ENCODE peak calls at places on chromosomes 13 and 19, in nine cellular contexts. N is thoracic aorta, I is colonic mucosa, Z is heart left ventricle, W is left lung, L is heart right ventricle, F is AG04450, C is GM23248, X is fibroblast of lung. U is an unnamed sample.

GRCh38 chr19:53647350-53647749 is 15.6 kb downstream of the DPRX start:
- DNase-seq in W (no peak), Z (no peak), L (no peak), N (no peak), I (no peak), C (no peak), F (no peak), X (no peak), U (no peak)

GRCh38 chr19:38842439-38843174 is 7.2 kb downstream of the HNRNPL start:
- DNase-seq in Z (no peak), L (no peak), X (no peak), C (no peak), I (no peak), W (no peak), N (no peak), F (no peak), U (no peak)

GRCh38 chr19:38274734-38275133 is 10.4 kb downstream of the SPINT2 start:
- DNase-seq in Z (peak; percentile 55), C (no peak), F (no peak), L (peak; percentile 71), I (peak; percentile 58), N (no peak), X (no peak), W (peak; percentile 13), U (no peak)

GRCh38 chr19:10112895-10113591 is 1.6 kb downstream of the P2RY11 start:
- DNase-seq in X (peak; percentile 23), I (peak; percentile 69), W (peak; percentile 89), L (no peak), N (no peak), C (peak; percentile 75), Z (no peak), F (no peak), U (no peak)

GRCh38 chr13:112664501-112665203 is 25.2 kb upstream of the ATP11A start:
- DNase-seq in N (no peak), X (no peak), F (no peak), C (peak; percentile 39), I (no peak), W (no peak), L (no peak), Z (no peak), U (no peak)

GRCh38 chr19:11179716-11180297 is 17.5 kb downstream of the KANK2 start:
- DNase-seq in L (no peak), I (no peak), F (no peak), W (no peak), C (no peak), Z (no peak), X (no peak), N (no peak), U (no peak)

GRCh38 chr19:42436006-42436405 is 6.7 kb downstream of the CXCL17 start:
- DNase-seq in Z (no peak), F (no peak), X (no peak), L (no peak), W (no peak), C (peak; percentile 58), I (no peak), N (no peak), U (no peak)

GRCh38 chr13:36975172-36975571 is 24.0 kb downstream of the ALG5 start:
- DNase-seq in X (no peak), F (no peak), N (no peak), C (no peak), L (no peak), Z (no peak), I (no peak), W (no peak), U (no peak)

GRCh38 chr19:972281-972680 is 11.9 kb upstream of the WDR18 start:
- DNase-seq in N (no peak), F (no peak), Z (no peak), W (no peak), X (no peak), I (no peak), L (no peak), C (no peak), U (no peak)

GRCh38 chr19:55418185-55418584 is 10.6 kb upstream of the UBE2S start:
- DNase-seq in X (peak; percentile 83), Z (peak; percentile 43), I (peak; percentile 73), W (no peak), F (peak; percentile 73), L (peak; percentile 64), C (peak; percentile 95), N (no peak), U (no peak)

GRCh38 chr13:98755729-98756128 is 3.3 kb upstream of the SLC15A1 start:
- DNase-seq in C (no peak), F (no peak), N (no peak), L (no peak), X (no peak), Z (no peak), I (no peak), W (no peak), U (no peak)

GRCh38 chr13:98766120-98766519 is 13.6 kb upstream of the SLC15A1 start:
- DNase-seq in X (no peak), N (no peak), F (no peak), I (no peak), L (no peak), C (no peak), W (no peak), Z (no peak), U (no peak)

GRCh38 chr13:98766716-98767115 is 14.2 kb upstream of the SLC15A1 start:
- DNase-seq in X (peak; percentile 12), C (no peak), Z (no peak), W (no peak), F (no peak), N (no peak), I (no peak), L (no peak), U (no peak)

GRCh38 chr13:98761979-98762616 is 9.6 kb upstream of the SLC15A1 start:
- DNase-seq in I (no peak), F (no peak), W (no peak), X (no peak), Z (no peak), L (no peak), C (no peak), N (no peak), U (no peak)

DNA sequence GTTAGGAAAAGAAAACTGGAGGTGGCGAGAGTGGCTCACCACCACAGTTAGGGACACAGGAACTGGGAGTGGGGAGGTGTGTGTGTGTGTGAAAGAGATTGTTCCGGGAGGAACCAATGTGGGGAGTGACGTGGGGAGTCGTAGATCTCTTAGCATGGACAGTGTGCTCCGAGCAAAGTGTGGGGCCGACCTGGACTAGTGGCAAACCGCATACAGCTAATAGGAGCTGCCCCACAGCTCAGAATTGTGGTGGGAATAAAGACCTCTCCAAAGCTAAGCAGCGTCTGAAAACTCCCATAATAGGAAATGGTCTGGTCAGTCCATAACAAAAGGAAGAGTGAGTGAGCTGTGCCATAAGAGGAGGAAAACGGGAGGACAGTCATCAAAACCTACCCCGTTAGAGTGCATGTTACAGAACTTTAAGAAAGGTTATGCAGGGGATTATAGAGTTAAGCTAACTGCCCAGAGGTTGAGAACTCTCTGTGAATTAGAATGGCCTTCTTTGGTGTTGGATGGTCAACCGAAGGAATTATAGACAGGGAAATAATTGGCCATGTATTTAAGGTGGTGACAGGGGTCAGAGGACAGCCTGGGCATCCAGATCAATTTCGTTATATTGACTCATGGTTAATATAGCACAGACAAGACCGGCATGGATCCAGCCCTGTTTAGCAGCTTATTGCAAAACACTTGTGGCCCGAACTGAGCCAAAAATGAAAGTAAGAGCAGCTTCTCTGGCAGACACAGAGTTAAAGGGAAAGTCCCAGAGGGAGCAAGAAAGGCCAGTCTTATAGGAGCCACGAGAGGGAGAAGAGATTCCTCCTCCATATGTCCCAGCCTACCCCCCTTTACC is 8.9 kb upstream of the SLC15A1 start:
- DNase-seq in W (no peak), L (no peak), Z (no peak), F (peak; percentile 48), X (peak; percentile 39), N (no peak), I (no peak), C (peak; percentile 81), U (no peak)
- H3K4me3 ChIP-seq in W (peak overlapping the region; percentile 28), L (no peak overlapping the region), Z (peak overlapping the region; percentile 6), F (peak overlapping the region; percentile 53), X (peak overlapping the region; percentile 38), N (no peak overlapping the region), I (no peak overlapping the region), C (peak overlapping the region; percentile 61), U (no peak overlapping the region)

DNA sequence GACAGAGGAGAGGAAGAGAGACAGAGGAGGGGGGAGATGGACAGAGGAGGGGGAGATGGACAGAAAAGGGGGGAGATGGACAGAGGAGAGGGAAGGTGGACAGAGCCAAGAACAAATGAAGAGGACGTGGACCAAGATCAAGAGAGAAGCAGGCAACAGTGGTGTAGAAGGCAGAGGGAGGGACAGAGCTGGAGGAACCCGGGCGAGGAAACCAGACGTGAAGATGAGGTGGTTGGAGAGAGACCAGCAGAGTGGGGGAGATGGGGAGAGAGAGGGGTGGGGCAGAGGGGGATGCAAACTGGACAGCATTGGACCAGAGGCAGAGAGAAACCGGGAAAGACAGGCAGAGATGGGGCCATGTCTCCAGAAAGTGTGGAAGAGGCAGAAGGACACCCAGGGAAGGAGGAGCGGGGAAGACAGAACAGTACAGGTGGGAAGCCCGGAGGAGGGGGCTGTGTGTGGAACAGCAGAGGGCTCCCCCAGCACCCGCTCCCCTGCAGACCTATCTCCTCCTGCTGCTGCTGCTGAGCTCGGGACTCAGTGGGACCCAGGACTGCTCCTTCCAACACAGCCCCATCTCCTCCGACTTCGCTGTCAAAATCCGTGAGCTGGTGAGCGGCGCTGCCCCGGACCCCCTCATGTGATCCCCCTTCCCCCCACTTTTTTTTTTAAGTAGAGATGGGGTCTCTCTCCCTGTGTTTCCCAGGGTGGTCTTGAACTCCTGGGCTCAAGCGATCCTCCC is 1.3 kb downstream of the FLT3LG start:
- DNase-seq in X (no peak), I (no peak), W (no peak), C (peak; percentile 46), N (no peak), F (no peak), Z (no peak), L (no peak), U (no peak)
- H3K27ac ChIP-seq in X (no peak overlapping the region), I (no peak overlapping the region), W (no peak overlapping the region), C (no peak overlapping the region), N (no peak overlapping the region), F (no peak overlapping the region), Z (peak overlapping the region; percentile 93), L (no peak overlapping the region), U (peak overlapping the region; percentile 27)

GRCh38 chr13:97072297-97072696 is 78.0 kb upstream of the OXGR1 start:
- DNase-seq in N (no peak), F (no peak), W (no peak), C (no peak), Z (no peak), L (no peak), I (no peak), X (no peak), U (no peak)

GRCh38 chr13:97079726-97080125 is 85.5 kb upstream of the OXGR1 start:
- DNase-seq in X (no peak), F (no peak), L (no peak), Z (no peak), I (no peak), N (no peak), C (no peak), W (no peak), U (no peak)

GRCh38 chr13:97074618-97075017 is 80.3 kb upstream of the OXGR1 start:
- DNase-seq in Z (no peak), W (no peak), N (no peak), I (no peak), C (no peak), F (no peak), L (no peak), X (no peak), U (no peak)

GRCh38 chr13:97076898-97077297 is 82.6 kb upstream of the OXGR1 start:
- DNase-seq in N (no peak), W (no peak), I (no peak), X (no peak), F (no peak), Z (no peak), L (no peak), C (no peak), U (no peak)
- H3K4me3 ChIP-seq in N (peak overlapping the region; percentile 41), W (peak overlapping the region; percentile 8), I (no peak overlapping the region), X (no peak overlapping the region), F (no peak overlapping the region), Z (no peak overlapping the region), L (no peak overlapping the region), C (no peak overlapping the region), U (peak overlapping the region; percentile 18)

GRCh38 chr13:34356686-34357434 is 538.9 kb downstream of the RFC3 start:
- DNase-seq in X (peak; percentile 27), L (no peak), W (no peak), Z (no peak), N (no peak), C (no peak), I (no peak), F (no peak), U (no peak)
- H3K27ac ChIP-seq in X (no peak overlapping the region), L (no peak overlapping the region), W (no peak overlapping the region), Z (no peak overlapping the region), N (peak overlapping the region; percentile 64), C (peak overlapping the region; percentile 78), I (no peak overlapping the region), F (no peak overlapping the region), U (no peak overlapping the region)